ENCODE peak calls at places on chromosomes 7 and 10, in nine cellular contexts. One of them, this sample, is unnamed.

GRCh38 chr7:33720870-33721269 is 184.5 kb upstream of the BMPER start:
- DNase-seq in AG10803: no peak
- DNase-seq in tibial nerve: no peak
- DNase-seq in lower lobe of right lung: no peak
- DNase-seq in astrocyte of the spinal cord: no peak
- DNase-seq in CD8-positive, alpha-beta memory T cell: no peak
- DNase-seq in cardiac fibroblast: no peak
- DNase-seq in choroid plexus epithelial cell: no peak
- DNase-seq in left ventricle myocardium inferior: no peak
- DNase-seq in this sample: no peak

GRCh38 chr7:29019896-29020295 is 61.8 kb upstream of the TRIL start:
- DNase-seq in astrocyte of the spinal cord: no peak
- DNase-seq in AG10803: no peak
- DNase-seq in cardiac fibroblast: no peak
- DNase-seq in left ventricle myocardium inferior: peak; percentile 30
- DNase-seq in tibial nerve: no peak
- DNase-seq in lower lobe of right lung: no peak
- DNase-seq in CD8-positive, alpha-beta memory T cell: no peak
- DNase-seq in choroid plexus epithelial cell: no peak
- DNase-seq in this sample: no peak

GRCh38 chr7:83005410-83005809 is 157.3 kb downstream of the PCLO start:
- DNase-seq in left ventricle myocardium inferior: no peak
- DNase-seq in astrocyte of the spinal cord: peak; percentile 14
- DNase-seq in lower lobe of right lung: no peak
- DNase-seq in choroid plexus epithelial cell: peak; percentile 69
- DNase-seq in cardiac fibroblast: peak; percentile 16
- DNase-seq in CD8-positive, alpha-beta memory T cell: no peak
- DNase-seq in tibial nerve: no peak
- DNase-seq in AG10803: no peak
- DNase-seq in this sample: no peak

GRCh38 chr10:117240730-117241529 is at the start of gene SLC18A2:
- DNase-seq in AG10803: no peak
- DNase-seq in choroid plexus epithelial cell: no peak
- DNase-seq in CD8-positive, alpha-beta memory T cell: no peak
- DNase-seq in cardiac fibroblast: no peak
- DNase-seq in tibial nerve: no peak
- DNase-seq in astrocyte of the spinal cord: no peak
- DNase-seq in lower lobe of right lung: no peak
- DNase-seq in left ventricle myocardium inferior: no peak
- DNase-seq in this sample: no peak

GRCh38 chr10:9102026-9102425 is 1047.5 kb downstream of the GATA3 start:
- DNase-seq in left ventricle myocardium inferior: no peak
- DNase-seq in lower lobe of right lung: no peak
- DNase-seq in tibial nerve: no peak
- DNase-seq in CD8-positive, alpha-beta memory T cell: no peak
- DNase-seq in choroid plexus epithelial cell: no peak
- DNase-seq in astrocyte of the spinal cord: no peak
- DNase-seq in AG10803: no peak
- DNase-seq in cardiac fibroblast: no peak
- DNase-seq in this sample: no peak

GRCh38 chr10:94038024-94038423 is 44.3 kb downstream of the PLCE1 start:
- DNase-seq in cardiac fibroblast: peak; percentile 9
- DNase-seq in tibial nerve: no peak
- DNase-seq in AG10803: peak; percentile 54
- DNase-seq in astrocyte of the spinal cord: peak; percentile 56
- DNase-seq in left ventricle myocardium inferior: no peak
- DNase-seq in lower lobe of right lung: no peak
- DNase-seq in choroid plexus epithelial cell: peak; percentile 38
- DNase-seq in CD8-positive, alpha-beta memory T cell: no peak
- DNase-seq in this sample: no peak

GRCh38 chr7:140455743-140456142 is 23.6 kb downstream of the MKRN1 start:
- DNase-seq in left ventricle myocardium inferior: no peak
- DNase-seq in choroid plexus epithelial cell: no peak
- DNase-seq in lower lobe of right lung: no peak
- DNase-seq in CD8-positive, alpha-beta memory T cell: no peak
- DNase-seq in astrocyte of the spinal cord: no peak
- DNase-seq in tibial nerve: no peak
- DNase-seq in cardiac fibroblast: no peak
- DNase-seq in AG10803: no peak
- DNase-seq in this sample: no peak

GRCh38 chr10:80207768-80208385 is 2.5 kb upstream of the ANXA11 start:
- DNase-seq in left ventricle myocardium inferior: no peak
- DNase-seq in choroid plexus epithelial cell: no peak
- DNase-seq in tibial nerve: no peak
- DNase-seq in AG10803: no peak
- DNase-seq in CD8-positive, alpha-beta memory T cell: no peak
- DNase-seq in lower lobe of right lung: no peak
- DNase-seq in cardiac fibroblast: no peak
- DNase-seq in astrocyte of the spinal cord: no peak
- DNase-seq in this sample: no peak

GRCh38 chr10:24503627-24504320 is 219.9 kb downstream of the ARHGAP21 start:
- DNase-seq in lower lobe of right lung: no peak
- DNase-seq in AG10803: peak; percentile 44
- DNase-seq in CD8-positive, alpha-beta memory T cell: no peak
- DNase-seq in cardiac fibroblast: peak; percentile 52
- DNase-seq in astrocyte of the spinal cord: peak; percentile 72
- DNase-seq in left ventricle myocardium inferior: no peak
- DNase-seq in choroid plexus epithelial cell: peak; percentile 62
- DNase-seq in tibial nerve: no peak
- DNase-seq in this sample: no peak

GRCh38 chr7:79927116-79927515 is 207.5 kb upstream of the GNAI1 start:
- DNase-seq in lower lobe of right lung: no peak
- DNase-seq in astrocyte of the spinal cord: peak; percentile 30
- DNase-seq in AG10803: peak; percentile 18
- DNase-seq in left ventricle myocardium inferior: no peak
- DNase-seq in CD8-positive, alpha-beta memory T cell: no peak
- DNase-seq in cardiac fibroblast: peak; percentile 16
- DNase-seq in tibial nerve: no peak
- DNase-seq in choroid plexus epithelial cell: peak; percentile 61
- DNase-seq in this sample: no peak

GRCh38 chr7:100483101-100483727 is 513 bp upstream of the NYAP1 start:
- DNase-seq in astrocyte of the spinal cord: peak; percentile 20
- DNase-seq in left ventricle myocardium inferior: peak; percentile 74
- DNase-seq in tibial nerve: no peak
- DNase-seq in AG10803: peak; percentile 24
- DNase-seq in lower lobe of right lung: peak; percentile 81
- DNase-seq in CD8-positive, alpha-beta memory T cell: peak; percentile 79
- DNase-seq in choroid plexus epithelial cell: peak; percentile 36
- DNase-seq in cardiac fibroblast: peak; percentile 66
- DNase-seq in this sample: peak; percentile 61

GRCh38 chr10:63376560-63377304 is 89.0 kb downstream of the JMJD1C start:
- DNase-seq in astrocyte of the spinal cord: peak; percentile 63
- DNase-seq in CD8-positive, alpha-beta memory T cell: no peak
- DNase-seq in choroid plexus epithelial cell: peak; percentile 80
- DNase-seq in tibial nerve: no peak
- DNase-seq in left ventricle myocardium inferior: no peak
- DNase-seq in cardiac fibroblast: peak; percentile 69
- DNase-seq in AG10803: peak; percentile 94
- DNase-seq in lower lobe of right lung: no peak
- DNase-seq in this sample: no peak

GRCh38 chr10:93075369-93076221 is 1.9 kb downstream of the CYP26A1 start:
- DNase-seq in astrocyte of the spinal cord: no peak
- DNase-seq in cardiac fibroblast: no peak
- DNase-seq in tibial nerve: no peak
- DNase-seq in CD8-positive, alpha-beta memory T cell: no peak
- DNase-seq in AG10803: no peak
- DNase-seq in lower lobe of right lung: no peak
- DNase-seq in choroid plexus epithelial cell: no peak
- DNase-seq in left ventricle myocardium inferior: no peak
- DNase-seq in this sample: no peak

GRCh38 chr10:109899578-109900355 is 23.5 kb downstream of the XPNPEP1 start:
- DNase-seq in cardiac fibroblast: peak; percentile 86
- DNase-seq in left ventricle myocardium inferior: no peak
- DNase-seq in tibial nerve: peak; percentile 39
- DNase-seq in CD8-positive, alpha-beta memory T cell: no peak
- DNase-seq in choroid plexus epithelial cell: peak; percentile 59
- DNase-seq in astrocyte of the spinal cord: no peak
- DNase-seq in AG10803: peak; percentile 75
- DNase-seq in lower lobe of right lung: no peak
- DNase-seq in this sample: no peak

GRCh38 chr7:133082390-133082766 is 488 bp upstream of the CHCHD3 start:
- DNase-seq in CD8-positive, alpha-beta memory T cell: no peak
- DNase-seq in cardiac fibroblast: no peak
- DNase-seq in tibial nerve: no peak
- DNase-seq in astrocyte of the spinal cord: no peak
- DNase-seq in choroid plexus epithelial cell: no peak
- DNase-seq in lower lobe of right lung: no peak
- DNase-seq in AG10803: no peak
- DNase-seq in left ventricle myocardium inferior: no peak
- DNase-seq in this sample: no peak

GRCh38 chr10:7787150-7787856 is 490 bp downstream of the KIN start:
- DNase-seq in left ventricle myocardium inferior: no peak
- DNase-seq in astrocyte of the spinal cord: peak; percentile 19
- DNase-seq in AG10803: peak; percentile 17
- DNase-seq in tibial nerve: no peak
- DNase-seq in choroid plexus epithelial cell: peak; percentile 33
- DNase-seq in cardiac fibroblast: peak; percentile 12
- DNase-seq in lower lobe of right lung: no peak
- DNase-seq in CD8-positive, alpha-beta memory T cell: no peak
- DNase-seq in this sample: no peak

DNA sequence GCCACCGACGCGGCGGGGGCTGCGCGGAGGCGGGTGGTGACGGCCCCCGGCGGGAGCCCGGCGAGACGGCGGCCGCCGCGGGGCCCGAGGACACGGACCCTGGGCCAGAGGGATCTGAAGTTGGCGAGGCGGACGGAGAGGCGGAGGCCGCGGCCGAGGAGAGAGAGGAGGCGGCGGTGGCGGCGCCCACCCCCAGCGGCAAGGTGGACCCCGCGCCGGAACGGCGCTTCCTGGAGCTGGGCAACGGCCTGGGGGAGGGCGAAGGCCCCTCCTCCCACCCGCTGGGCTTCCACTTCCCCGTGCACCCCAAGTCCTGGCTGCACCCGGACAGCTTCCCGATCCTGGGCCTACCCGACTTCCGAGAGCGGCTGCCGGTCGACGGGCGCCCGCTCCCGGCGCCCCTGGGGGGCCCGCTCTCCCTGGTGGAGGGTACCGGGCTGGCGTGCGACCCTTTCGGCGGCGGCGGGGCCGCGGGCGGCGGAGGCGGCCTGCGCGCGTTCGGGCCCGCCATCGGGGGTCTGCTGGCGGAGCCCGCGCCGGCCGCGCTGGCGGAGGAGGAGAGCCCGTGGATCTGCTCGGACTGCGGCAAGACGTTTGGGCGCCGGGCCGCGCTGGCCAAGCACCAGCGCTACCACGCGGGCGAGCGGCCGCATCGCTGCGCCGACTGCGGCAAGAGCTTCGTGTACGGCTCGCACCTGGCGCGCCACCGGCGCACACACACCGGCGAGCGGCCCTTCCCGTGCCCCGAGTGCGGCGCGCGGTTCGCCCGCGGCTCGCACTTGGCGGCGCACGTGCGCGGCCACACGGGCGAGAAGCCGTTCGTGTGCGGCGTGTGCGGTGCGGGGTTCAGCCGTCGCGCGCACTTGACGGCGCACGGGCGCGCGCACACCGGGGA is 16.2 kb downstream of the ZNF316 start:
- DNase-seq in astrocyte of the spinal cord: no peak
- DNase-seq in CD8-positive, alpha-beta memory T cell: no peak
- DNase-seq in tibial nerve: no peak
- DNase-seq in lower lobe of right lung: no peak
- DNase-seq in left ventricle myocardium inferior: no peak
- DNase-seq in AG10803: no peak
- DNase-seq in cardiac fibroblast: no peak
- DNase-seq in choroid plexus epithelial cell: no peak
- DNase-seq in this sample: no peak
- H3K4me3 ChIP-seq in astrocyte of the spinal cord: no peak overlapping the region
- H3K4me3 ChIP-seq in CD8-positive, alpha-beta memory T cell: no peak overlapping the region
- H3K4me3 ChIP-seq in tibial nerve: no peak overlapping the region
- H3K4me3 ChIP-seq in lower lobe of right lung: no peak overlapping the region
- H3K4me3 ChIP-seq in left ventricle myocardium inferior: no peak overlapping the region
- H3K4me3 ChIP-seq in AG10803: no peak overlapping the region
- H3K4me3 ChIP-seq in cardiac fibroblast: no peak overlapping the region
- H3K4me3 ChIP-seq in choroid plexus epithelial cell: no peak overlapping the region
- H3K4me3 ChIP-seq in this sample: no peak overlapping the region

GRCh38 chr10:99976886-99977391 is 32.8 kb downstream of the DNMBP start:
- DNase-seq in tibial nerve: no peak
- DNase-seq in cardiac fibroblast: peak; percentile 84
- DNase-seq in astrocyte of the spinal cord: peak; percentile 96
- DNase-seq in CD8-positive, alpha-beta memory T cell: no peak
- DNase-seq in AG10803: peak; percentile 93
- DNase-seq in lower lobe of right lung: no peak
- DNase-seq in left ventricle myocardium inferior: no peak
- DNase-seq in choroid plexus epithelial cell: peak; percentile 95
- DNase-seq in this sample: no peak
- H3K4me3 ChIP-seq in tibial nerve: no peak overlapping the region
- H3K4me3 ChIP-seq in cardiac fibroblast: no peak overlapping the region
- H3K4me3 ChIP-seq in astrocyte of the spinal cord: no peak overlapping the region
- H3K4me3 ChIP-seq in CD8-positive, alpha-beta memory T cell: no peak overlapping the region
- H3K4me3 ChIP-seq in AG10803: peak overlapping the region; percentile 19
- H3K4me3 ChIP-seq in lower lobe of right lung: no peak overlapping the region
- H3K4me3 ChIP-seq in left ventricle myocardium inferior: peak overlapping the region; percentile 7
- H3K4me3 ChIP-seq in choroid plexus epithelial cell: no peak overlapping the region
- H3K4me3 ChIP-seq in this sample: no peak overlapping the region

GRCh38 chr10:13707156-13707881 is 120.6 kb downstream of the PRPF18 start:
- DNase-seq in lower lobe of right lung: peak; percentile 58
- DNase-seq in astrocyte of the spinal cord: peak; percentile 96
- DNase-seq in AG10803: peak; percentile 87
- DNase-seq in choroid plexus epithelial cell: peak; percentile 82
- DNase-seq in tibial nerve: peak; percentile 66
- DNase-seq in CD8-positive, alpha-beta memory T cell: no peak
- DNase-seq in cardiac fibroblast: peak; percentile 96
- DNase-seq in left ventricle myocardium inferior: peak; percentile 89
- DNase-seq in this sample: no peak

GRCh38 chr10:13706175-13706574 is 119.4 kb downstream of the PRPF18 start:
- DNase-seq in cardiac fibroblast: no peak
- DNase-seq in left ventricle myocardium inferior: no peak
- DNase-seq in CD8-positive, alpha-beta memory T cell: no peak
- DNase-seq in AG10803: no peak
- DNase-seq in astrocyte of the spinal cord: no peak
- DNase-seq in lower lobe of right lung: no peak
- DNase-seq in choroid plexus epithelial cell: no peak
- DNase-seq in tibial nerve: no peak
- DNase-seq in this sample: no peak

GRCh38 chr10:13704969-13705368 is 118.2 kb downstream of the PRPF18 start:
- DNase-seq in CD8-positive, alpha-beta memory T cell: no peak
- DNase-seq in lower lobe of right lung: no peak
- DNase-seq in AG10803: no peak
- DNase-seq in left ventricle myocardium inferior: no peak
- DNase-seq in astrocyte of the spinal cord: no peak
- DNase-seq in tibial nerve: no peak
- DNase-seq in choroid plexus epithelial cell: no peak
- DNase-seq in cardiac fibroblast: no peak
- DNase-seq in this sample: no peak

GRCh38 chr10:13705526-13706169 is 118.9 kb downstream of the PRPF18 start:
- DNase-seq in CD8-positive, alpha-beta memory T cell: no peak
- DNase-seq in lower lobe of right lung: no peak
- DNase-seq in choroid plexus epithelial cell: no peak
- DNase-seq in AG10803: no peak
- DNase-seq in tibial nerve: no peak
- DNase-seq in astrocyte of the spinal cord: peak; percentile 37
- DNase-seq in cardiac fibroblast: peak; percentile 56
- DNase-seq in left ventricle myocardium inferior: peak; percentile 37
- DNase-seq in this sample: no peak

GRCh38 chr10:13706604-13707003 is 119.8 kb downstream of the PRPF18 start:
- DNase-seq in cardiac fibroblast: no peak
- DNase-seq in choroid plexus epithelial cell: no peak
- DNase-seq in left ventricle myocardium inferior: no peak
- DNase-seq in CD8-positive, alpha-beta memory T cell: no peak
- DNase-seq in tibial nerve: no peak
- DNase-seq in lower lobe of right lung: no peak
- DNase-seq in astrocyte of the spinal cord: no peak
- DNase-seq in AG10803: no peak
- DNase-seq in this sample: no peak
- H3K4me3 ChIP-seq in cardiac fibroblast: peak overlapping the region; percentile 55
- H3K4me3 ChIP-seq in choroid plexus epithelial cell: peak overlapping the region; percentile 57
- H3K4me3 ChIP-seq in left ventricle myocardium inferior: peak overlapping the region; percentile 74
- H3K4me3 ChIP-seq in CD8-positive, alpha-beta memory T cell: peak overlapping the region; percentile 49
- H3K4me3 ChIP-seq in tibial nerve: peak overlapping the region; percentile 47
- H3K4me3 ChIP-seq in lower lobe of right lung: peak overlapping the region; percentile 56
- H3K4me3 ChIP-seq in astrocyte of the spinal cord: peak overlapping the region; percentile 54
- H3K4me3 ChIP-seq in AG10803: peak overlapping the region; percentile 65
- H3K4me3 ChIP-seq in this sample: no peak overlapping the region

GRCh38 chr7:142813262-142813661 is 41.6 kb upstream of the EPHB6 start:
- DNase-seq in tibial nerve: no peak
- DNase-seq in left ventricle myocardium inferior: no peak
- DNase-seq in astrocyte of the spinal cord: peak; percentile 70
- DNase-seq in cardiac fibroblast: peak; percentile 53
- DNase-seq in choroid plexus epithelial cell: peak; percentile 83
- DNase-seq in lower lobe of right lung: no peak
- DNase-seq in AG10803: peak; percentile 53
- DNase-seq in CD8-positive, alpha-beta memory T cell: no peak
- DNase-seq in this sample: no peak
- H3K4me3 ChIP-seq in tibial nerve: no peak overlapping the region
- H3K4me3 ChIP-seq in left ventricle myocardium inferior: no peak overlapping the region
- H3K4me3 ChIP-seq in astrocyte of the spinal cord: no peak overlapping the region
- H3K4me3 ChIP-seq in cardiac fibroblast: no peak overlapping the region
- H3K4me3 ChIP-seq in choroid plexus epithelial cell: no peak overlapping the region
- H3K4me3 ChIP-seq in lower lobe of right lung: no peak overlapping the region
- H3K4me3 ChIP-seq in AG10803: no peak overlapping the region
- H3K4me3 ChIP-seq in CD8-positive, alpha-beta memory T cell: no peak overlapping the region
- H3K4me3 ChIP-seq in this sample: no peak overlapping the region